ENCODE peak calls at places on chromosomes 16 and 17, in eight cellular contexts. One of them, this sample, is unnamed. For H3K9me3, the result is how much of the 10 kb centered on the place peaks cover.

GRCh38 chr17:7858487-7858832 is 657 bp downstream of the CYB5D1 start:
- DNase-seq in adrenal gland: peak
- DNase-seq in CD8-positive, alpha-beta T cell: no peak
- DNase-seq in heart left ventricle: no peak
- DNase-seq in fibroblast of lung: peak
- DNase-seq in IMR-90: peak
- DNase-seq in upper lobe of right lung: peak
- DNase-seq in heart right ventricle: peak
- DNase-seq in this sample: peak

GRCh38 chr17:78935419-78936323 is 10.5 kb upstream of the TIMP2 start:
- DNase-seq in adrenal gland: peak
- DNase-seq in CD8-positive, alpha-beta T cell: no peak
- DNase-seq in heart left ventricle: peak
- DNase-seq in fibroblast of lung: peak
- DNase-seq in IMR-90: peak
- DNase-seq in upper lobe of right lung: no peak
- DNase-seq in heart right ventricle: peak
- DNase-seq in this sample: no peak

GRCh38 chr17:77383613-77384608 is 243.1 kb downstream of the SEC14L1 start:
- DNase-seq in adrenal gland: peak
- DNase-seq in CD8-positive, alpha-beta T cell: no peak
- DNase-seq in heart left ventricle: peak
- DNase-seq in fibroblast of lung: no peak
- DNase-seq in IMR-90: no peak
- DNase-seq in upper lobe of right lung: no peak
- DNase-seq in heart right ventricle: peak
- DNase-seq in this sample: no peak

GRCh38 chr17:45874148-45874547 is 20.2 kb upstream of the MAPT start:
- DNase-seq in adrenal gland: no peak
- DNase-seq in CD8-positive, alpha-beta T cell: no peak
- DNase-seq in heart left ventricle: no peak
- DNase-seq in fibroblast of lung: no peak
- DNase-seq in IMR-90: no peak
- DNase-seq in upper lobe of right lung: no peak
- DNase-seq in heart right ventricle: no peak
- DNase-seq in this sample: no peak

GRCh38 chr17:1997146-1997586 is 28.0 kb downstream of the RTN4RL1 start:
- DNase-seq in adrenal gland: no peak
- DNase-seq in CD8-positive, alpha-beta T cell: no peak
- DNase-seq in heart left ventricle: no peak
- DNase-seq in fibroblast of lung: no peak
- DNase-seq in IMR-90: no peak
- DNase-seq in upper lobe of right lung: no peak
- DNase-seq in heart right ventricle: no peak
- DNase-seq in this sample: no peak

GRCh38 chr17:16443390-16444257 is 28.3 kb downstream of the TRPV2 start:
- DNase-seq in adrenal gland: no peak
- DNase-seq in CD8-positive, alpha-beta T cell: no peak
- DNase-seq in heart left ventricle: no peak
- DNase-seq in fibroblast of lung: no peak
- DNase-seq in IMR-90: no peak
- DNase-seq in upper lobe of right lung: no peak
- DNase-seq in heart right ventricle: no peak
- DNase-seq in this sample: peak

GRCh38 chr17:37494401-37494831 is 4.7 kb downstream of the DUSP14 start:
- DNase-seq in adrenal gland: no peak
- DNase-seq in CD8-positive, alpha-beta T cell: no peak
- DNase-seq in heart left ventricle: no peak
- DNase-seq in fibroblast of lung: peak
- DNase-seq in IMR-90: no peak
- DNase-seq in upper lobe of right lung: no peak
- DNase-seq in heart right ventricle: no peak
- DNase-seq in this sample: no peak

GRCh38 chr17:10624966-10625365 is 32.1 kb downstream of the MYH3 start:
- DNase-seq in adrenal gland: no peak
- DNase-seq in CD8-positive, alpha-beta T cell: no peak
- DNase-seq in heart left ventricle: no peak
- DNase-seq in fibroblast of lung: no peak
- DNase-seq in IMR-90: no peak
- DNase-seq in upper lobe of right lung: no peak
- DNase-seq in heart right ventricle: no peak
- DNase-seq in this sample: no peak

GRCh38 chr17:77235370-77236080 is 94.8 kb downstream of the SEC14L1 start:
- DNase-seq in adrenal gland: peak
- DNase-seq in CD8-positive, alpha-beta T cell: no peak
- DNase-seq in heart left ventricle: peak
- DNase-seq in fibroblast of lung: peak
- DNase-seq in IMR-90: peak
- DNase-seq in upper lobe of right lung: no peak
- DNase-seq in heart right ventricle: no peak
- DNase-seq in this sample: no peak

GRCh38 chr17:47806026-47806912 is 15.3 kb downstream of the OSBPL7 start:
- DNase-seq in adrenal gland: no peak
- DNase-seq in CD8-positive, alpha-beta T cell: no peak
- DNase-seq in heart left ventricle: no peak
- DNase-seq in fibroblast of lung: no peak
- DNase-seq in IMR-90: no peak
- DNase-seq in upper lobe of right lung: no peak
- DNase-seq in heart right ventricle: no peak
- DNase-seq in this sample: peak

GRCh38 chr17:47990962-47991731 is 20.2 kb downstream of the CDK5RAP3 start:
- DNase-seq in adrenal gland: no peak
- DNase-seq in CD8-positive, alpha-beta T cell: no peak
- DNase-seq in heart left ventricle: no peak
- DNase-seq in fibroblast of lung: no peak
- DNase-seq in IMR-90: peak
- DNase-seq in upper lobe of right lung: no peak
- DNase-seq in heart right ventricle: no peak
- DNase-seq in this sample: peak

GRCh38 chr16:53142823-53143568 is 88.2 kb downstream of the CHD9 start:
- DNase-seq in adrenal gland: no peak
- DNase-seq in CD8-positive, alpha-beta T cell: no peak
- DNase-seq in heart left ventricle: no peak
- DNase-seq in fibroblast of lung: peak
- DNase-seq in IMR-90: peak
- DNase-seq in upper lobe of right lung: no peak
- DNase-seq in heart right ventricle: no peak
- DNase-seq in this sample: no peak

DNA sequence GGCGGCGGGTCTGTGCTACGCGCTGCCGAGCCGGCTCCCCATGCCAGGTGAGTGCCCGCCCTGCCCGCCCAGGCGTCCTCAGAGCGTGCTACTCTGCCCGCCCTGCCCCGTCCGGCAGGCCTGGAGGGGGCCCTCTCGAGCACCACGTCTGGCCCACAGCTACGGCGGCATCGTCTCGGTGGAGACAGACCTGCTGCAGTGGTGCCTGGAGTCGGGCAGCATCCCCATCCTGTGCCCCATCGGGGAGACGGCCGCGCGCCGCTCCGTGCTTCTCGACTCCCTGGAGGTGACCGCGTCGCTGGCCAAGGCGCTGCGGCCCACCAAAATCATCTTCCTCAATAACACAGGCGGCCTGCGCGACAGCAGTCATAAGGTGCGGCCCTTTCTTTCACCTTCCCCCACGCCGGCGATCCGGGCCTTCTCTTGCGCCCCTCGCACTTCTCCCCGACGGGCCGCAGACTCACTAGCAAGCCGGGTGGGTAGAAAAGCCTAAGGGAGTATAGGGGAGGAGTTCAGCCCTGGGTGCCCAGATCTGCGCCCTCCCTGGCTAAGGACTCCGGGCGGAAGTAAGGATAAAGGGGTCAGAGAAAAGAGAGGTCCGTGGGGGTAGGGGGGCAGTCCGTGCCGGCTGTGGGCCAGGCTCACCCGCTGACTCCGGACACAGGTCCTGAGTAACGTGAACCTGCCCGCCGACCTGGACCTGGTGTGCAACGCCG is 1.6 kb downstream of the NAGS start:
- DNase-seq in adrenal gland: peak
- DNase-seq in CD8-positive, alpha-beta T cell: no peak
- DNase-seq in heart left ventricle: no peak
- DNase-seq in fibroblast of lung: no peak
- DNase-seq in IMR-90: no peak
- DNase-seq in upper lobe of right lung: peak
- DNase-seq in heart right ventricle: no peak
- DNase-seq in this sample: peak
- TF ChIP-seq CTCF in adrenal gland: no peak
- TF ChIP-seq CTCF in CD8-positive, alpha-beta T cell: no peak
- TF ChIP-seq CTCF in heart left ventricle: no peak
- TF ChIP-seq CTCF in fibroblast of lung: no peak
- TF ChIP-seq CTCF in IMR-90: no peak
- TF ChIP-seq CTCF in upper lobe of right lung: peak
- TF ChIP-seq CTCF in heart right ventricle: no peak
- TF ChIP-seq CTCF in this sample: peak

GRCh38 chr16:62760398-62760797 is 724.2 kb upstream of the CDH8 start:
- DNase-seq in adrenal gland: no peak
- DNase-seq in CD8-positive, alpha-beta T cell: no peak
- DNase-seq in heart left ventricle: no peak
- DNase-seq in fibroblast of lung: no peak
- DNase-seq in IMR-90: no peak
- DNase-seq in upper lobe of right lung: no peak
- DNase-seq in heart right ventricle: no peak
- DNase-seq in this sample: no peak

GRCh38 chr16:62764572-62764971 is 728.3 kb upstream of the CDH8 start:
- DNase-seq in adrenal gland: no peak
- DNase-seq in CD8-positive, alpha-beta T cell: no peak
- DNase-seq in heart left ventricle: no peak
- DNase-seq in fibroblast of lung: no peak
- DNase-seq in IMR-90: no peak
- DNase-seq in upper lobe of right lung: no peak
- DNase-seq in heart right ventricle: no peak
- DNase-seq in this sample: no peak
- H3K9me3 ChIP-seq in adrenal gland: under half
- H3K9me3 ChIP-seq in CD8-positive, alpha-beta T cell: under half
- H3K9me3 ChIP-seq in heart left ventricle: under half
- H3K9me3 ChIP-seq in fibroblast of lung: under half
- H3K9me3 ChIP-seq in IMR-90: under half
- H3K9me3 ChIP-seq in upper lobe of right lung: under half
- H3K9me3 ChIP-seq in heart right ventricle: under half
- H3K9me3 ChIP-seq in this sample: under half

GRCh38 chr16:17685445-17685844 is 214.7 kb upstream of the XYLT1 start:
- DNase-seq in adrenal gland: no peak
- DNase-seq in CD8-positive, alpha-beta T cell: no peak
- DNase-seq in heart left ventricle: no peak
- DNase-seq in fibroblast of lung: no peak
- DNase-seq in IMR-90: no peak
- DNase-seq in upper lobe of right lung: no peak
- DNase-seq in heart right ventricle: no peak
- DNase-seq in this sample: no peak
- TF ChIP-seq CTCF in adrenal gland: no peak
- TF ChIP-seq CTCF in CD8-positive, alpha-beta T cell: no peak
- TF ChIP-seq CTCF in heart left ventricle: no peak
- TF ChIP-seq CTCF in fibroblast of lung: no peak
- TF ChIP-seq CTCF in IMR-90: no peak
- TF ChIP-seq CTCF in upper lobe of right lung: no peak
- TF ChIP-seq CTCF in heart right ventricle: no peak
- TF ChIP-seq CTCF in this sample: no peak

DNA sequence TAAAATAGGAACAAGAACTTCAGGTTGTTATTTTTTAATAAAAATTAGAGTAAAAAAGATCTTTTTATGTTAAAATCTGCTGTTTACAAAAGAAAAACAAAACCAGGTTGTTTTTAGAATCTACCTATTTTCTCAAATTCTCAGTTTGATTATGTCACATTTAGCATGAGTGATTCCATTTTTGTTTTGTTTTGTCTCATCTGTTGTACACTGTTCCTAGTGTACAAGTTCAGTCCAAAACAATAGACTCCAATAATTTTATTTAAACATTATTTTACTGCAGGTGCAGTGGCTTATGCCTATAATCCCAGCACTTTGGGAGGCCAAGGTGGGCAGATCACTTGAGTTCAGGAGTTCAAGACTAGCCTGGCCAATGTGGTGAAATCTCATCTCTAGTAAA is 2142.7 kb downstream of the TP53TG3F start:
- DNase-seq in adrenal gland: no peak
- DNase-seq in CD8-positive, alpha-beta T cell: no peak
- DNase-seq in heart left ventricle: no peak
- DNase-seq in fibroblast of lung: no peak
- DNase-seq in IMR-90: no peak
- DNase-seq in upper lobe of right lung: no peak
- DNase-seq in heart right ventricle: no peak
- DNase-seq in this sample: no peak
- H3K9me3 ChIP-seq in adrenal gland: under half
- H3K9me3 ChIP-seq in CD8-positive, alpha-beta T cell: under half
- H3K9me3 ChIP-seq in heart left ventricle: under half
- H3K9me3 ChIP-seq in fibroblast of lung: under half
- H3K9me3 ChIP-seq in IMR-90: under half
- H3K9me3 ChIP-seq in upper lobe of right lung: under half
- H3K9me3 ChIP-seq in heart right ventricle: under half
- H3K9me3 ChIP-seq in this sample: half or more

GRCh38 chr17:17849147-17849820 is 12.5 kb upstream of the SREBF1 start:
- DNase-seq in adrenal gland: peak
- DNase-seq in CD8-positive, alpha-beta T cell: peak
- DNase-seq in heart left ventricle: peak
- DNase-seq in fibroblast of lung: peak
- DNase-seq in IMR-90: no peak
- DNase-seq in upper lobe of right lung: peak
- DNase-seq in heart right ventricle: peak
- DNase-seq in this sample: peak

GRCh38 chr17:17851603-17852002 is 14.8 kb upstream of the SREBF1 start:
- DNase-seq in adrenal gland: no peak
- DNase-seq in CD8-positive, alpha-beta T cell: no peak
- DNase-seq in heart left ventricle: no peak
- DNase-seq in fibroblast of lung: no peak
- DNase-seq in IMR-90: no peak
- DNase-seq in upper lobe of right lung: no peak
- DNase-seq in heart right ventricle: no peak
- DNase-seq in this sample: no peak

GRCh38 chr17:17848311-17848710 is 11.5 kb upstream of the SREBF1 start:
- DNase-seq in adrenal gland: no peak
- DNase-seq in CD8-positive, alpha-beta T cell: no peak
- DNase-seq in heart left ventricle: no peak
- DNase-seq in fibroblast of lung: no peak
- DNase-seq in IMR-90: no peak
- DNase-seq in upper lobe of right lung: no peak
- DNase-seq in heart right ventricle: no peak
- DNase-seq in this sample: peak

GRCh38 chr17:17851101-17851500 is 14.3 kb upstream of the SREBF1 start:
- DNase-seq in adrenal gland: no peak
- DNase-seq in CD8-positive, alpha-beta T cell: no peak
- DNase-seq in heart left ventricle: no peak
- DNase-seq in fibroblast of lung: no peak
- DNase-seq in IMR-90: no peak
- DNase-seq in upper lobe of right lung: no peak
- DNase-seq in heart right ventricle: no peak
- DNase-seq in this sample: peak

GRCh38 chr17:17849863-17850373 is 13.1 kb upstream of the SREBF1 start:
- DNase-seq in adrenal gland: peak
- DNase-seq in CD8-positive, alpha-beta T cell: peak
- DNase-seq in heart left ventricle: peak
- DNase-seq in fibroblast of lung: peak
- DNase-seq in IMR-90: peak
- DNase-seq in upper lobe of right lung: no peak
- DNase-seq in heart right ventricle: no peak
- DNase-seq in this sample: peak
- TF ChIP-seq CTCF in adrenal gland: peak
- TF ChIP-seq CTCF in CD8-positive, alpha-beta T cell: no peak
- TF ChIP-seq CTCF in heart left ventricle: peak
- TF ChIP-seq CTCF in fibroblast of lung: peak
- TF ChIP-seq CTCF in IMR-90: peak
- TF ChIP-seq CTCF in upper lobe of right lung: peak
- TF ChIP-seq CTCF in heart right ventricle: peak
- TF ChIP-seq CTCF in this sample: no peak